ENCODE peak calls at places on chromosomes 6 and 20, in six cellular contexts. N, J, Q, F, Z and S are unnamed samples.

GRCh38 chr6:25248100-25248499 is 31.1 kb upstream of the CARMIL1 start:
- DNase-seq in J (no peak), N (no peak), F (peak), Q (no peak), Z (no peak), S (no peak)

GRCh38 chr6:31294056-31294455 is 22.2 kb upstream of the HLA-C start:
- DNase-seq in N (no peak), F (no peak), Z (no peak), Q (no peak), J (no peak), S (no peak)

GRCh38 chr6:27230758-27231111 is 16.8 kb upstream of the PRSS16 start:
- DNase-seq in Q (no peak), J (no peak), F (no peak), Z (no peak), N (no peak), S (no peak)

GRCh38 chr20:43832096-43832816 is 82.4 kb upstream of the TOX2 start:
- DNase-seq in F (no peak), Z (no peak), Q (no peak), N (no peak), J (no peak), S (no peak)

GRCh38 chr20:13800728-13801134 is 15.9 kb downstream of the NDUFAF5 start:
- DNase-seq in J (no peak), Z (no peak), N (no peak), Q (no peak), F (peak), S (no peak)

GRCh38 chr6:4359108-4359710 is 223.8 kb upstream of the ECI2 start:
- DNase-seq in Z (no peak), F (no peak), N (no peak), J (no peak), Q (no peak), S (no peak)

GRCh38 chr6:53464942-53465460 is 79.9 kb downstream of the GCLC start:
- DNase-seq in F (no peak), Q (no peak), Z (no peak), J (no peak), N (no peak), S (no peak)

GRCh38 chr6:138293996-138294395 is 75.7 kb upstream of the PBOV1 start:
- DNase-seq in Z (no peak), F (no peak), N (no peak), J (no peak), Q (no peak), S (no peak)

GRCh38 chr6:135008072-135008940 is 46.3 kb downstream of the HBS1L start:
- DNase-seq in N (no peak), Q (peak), F (peak), Z (peak), J (no peak), S (peak)

GRCh38 chr6:90516074-90516660 is 70.7 kb downstream of the MAP3K7 start:
- DNase-seq in N (no peak), Z (no peak), F (no peak), Q (no peak), J (no peak), S (no peak)

GRCh38 chr6:137630666-137631065 is 136.5 kb upstream of the OLIG3 start:
- DNase-seq in J (no peak), Q (no peak), Z (no peak), N (no peak), F (no peak), S (peak)

GRCh38 chr6:41155132-41155805 is 1.1 kb upstream of the TREML1 start:
- DNase-seq in N (no peak), F (no peak), Q (no peak), Z (no peak), J (no peak), S (no peak)

GRCh38 chr6:3887150-3887700 is 38.1 kb downstream of the FAM50B start:
- DNase-seq in J (no peak), Q (no peak), N (peak), F (no peak), Z (no peak), S (peak)

GRCh38 chr6:109079981-109080380 is 14.7 kb downstream of the SESN1 start:
- DNase-seq in J (no peak), F (no peak), N (no peak), Z (no peak), Q (no peak), S (no peak)

GRCh38 chr6:144353871-144354314 is 68.8 kb downstream of the UTRN start:
- DNase-seq in J (no peak), Q (peak), Z (peak), F (no peak), N (no peak), S (peak)

GRCh38 chr20:17505664-17506517 is 25.3 kb downstream of the BFSP1 start:
- DNase-seq in Q (no peak), Z (no peak), J (no peak), N (no peak), F (no peak), S (no peak)

GRCh38 chr6:101391772-101392560 is 1.5 kb upstream of the GRIK2 start:
- DNase-seq in N (no peak), J (no peak), Q (no peak), Z (no peak), F (no peak), S (no peak)

GRCh38 chr6:4017847-4018193 is 61.1 kb downstream of the FAM217A start:
- DNase-seq in Q (no peak), J (no peak), Z (peak), N (no peak), F (peak), S (peak)

GRCh38 chr6:20409427-20409971 is 7.8 kb downstream of the E2F3 start:
- DNase-seq in J (no peak), F (no peak), Z (peak), N (no peak), Q (peak), S (peak)

GRCh38 chr6:6599468-6599873 is 11.0 kb downstream of the LY86 start:
- DNase-seq in Z (no peak), Q (no peak), N (no peak), F (peak), J (no peak), S (no peak)

GRCh38 chr20:61510778-61511330 is 258.8 kb downstream of the CDH4 start:
- DNase-seq in J (no peak), F (no peak), Q (no peak), Z (no peak), N (no peak), S (no peak)

GRCh38 chr6:90194371-90194841 is 102.2 kb downstream of the BACH2 start:
- DNase-seq in Q (no peak), F (peak), Z (no peak), J (no peak), N (no peak), S (no peak)

GRCh38 chr6:3532296-3532916 is 75.6 kb upstream of the SLC22A23 start:
- DNase-seq in Q (no peak), N (no peak), F (peak), Z (no peak), J (no peak), S (no peak)

GRCh38 chr20:55472704-55473103 is 532.6 kb downstream of the CBLN4 start:
- DNase-seq in N (no peak), Z (no peak), Q (no peak), F (no peak), J (no peak), S (no peak)

GRCh38 chr20:54168961-54169862 is 4.6 kb downstream of the CYP24A1 start:
- DNase-seq in F (no peak), J (no peak), Q (no peak), Z (no peak), N (no peak), S (no peak)

GRCh38 chr6:89413006-89413400 is 930 bp upstream of the RRAGD start:
- DNase-seq in N (no peak), Z (no peak), F (no peak), J (no peak), Q (no peak), S (no peak)

GRCh38 chr6:6803180-6803978 is 214.9 kb downstream of the LY86 start:
- DNase-seq in J (no peak), Q (peak), F (no peak), Z (peak), N (peak), S (peak)

GRCh38 chr6:91337967-91338366 is 751.1 kb upstream of the MAP3K7 start:
- DNase-seq in J (no peak), N (no peak), Z (no peak), Q (no peak), F (no peak), S (no peak)

GRCh38 chr20:57849126-57849867 is 139.5 kb upstream of the PMEPA1 start:
- DNase-seq in Z (no peak), N (no peak), F (no peak), J (no peak), Q (no peak), S (no peak)

GRCh38 chr6:81634155-81634880 is 118.2 kb downstream of the TENT5A start:
- DNase-seq in N (no peak), F (no peak), Q (no peak), Z (no peak), J (no peak), S (no peak)

GRCh38 chr6:148700713-148701392 is 46.0 kb upstream of the UST start:
- DNase-seq in N (no peak), F (peak), Z (peak), J (no peak), Q (no peak), S (peak)

GRCh38 chr6:44498436-44498835 is 110.9 kb downstream of the CDC5L start:
- DNase-seq in F (no peak), Z (no peak), N (no peak), J (no peak), Q (no peak), S (no peak)

GRCh38 chr20:48205786-48206185 is 420.5 kb upstream of the SULF2 start:
- DNase-seq in Q (no peak), Z (no peak), F (no peak), J (no peak), N (no peak), S (no peak)

GRCh38 chr20:64133951-64134407 is 26.6 kb upstream of the NPBWR2 start:
- DNase-seq in Q (no peak), Z (no peak), J (no peak), N (no peak), F (peak), S (peak)

GRCh38 chr20:64129146-64129782 is 21.9 kb upstream of the NPBWR2 start:
- DNase-seq in F (peak), J (no peak), N (no peak), Z (no peak), Q (no peak), S (no peak)

GRCh38 chr20:64130876-64131275 is 23.5 kb upstream of the NPBWR2 start:
- DNase-seq in J (no peak), N (no peak), F (no peak), Z (no peak), Q (no peak), S (no peak)

GRCh38 chr20:64130271-64130670 is 22.9 kb upstream of the NPBWR2 start:
- DNase-seq in Q (no peak), N (no peak), Z (no peak), J (no peak), F (no peak), S (no peak)

GRCh38 chr20:64131406-64131805 is 24.0 kb upstream of the NPBWR2 start:
- DNase-seq in J (no peak), Z (no peak), F (peak), Q (no peak), N (peak), S (peak)
- TF ChIP-seq CTCF in J (no peak), Z (no peak), F (peak), Q (no peak), N (peak), S (no peak)

GRCh38 chr6:17985934-17986655 is 1.3 kb downstream of the KIF13A start:
- DNase-seq in N (no peak), Z (no peak), F (peak), Q (no peak), J (no peak), S (no peak)

GRCh38 chr6:17988422-17988944 is 1.0 kb upstream of the KIF13A start:
- DNase-seq in N (no peak), Q (no peak), Z (no peak), J (no peak), F (peak), S (no peak)

GRCh38 chr6:17984822-17985660 is 2.4 kb downstream of the KIF13A start:
- DNase-seq in J (no peak), Q (no peak), N (no peak), F (peak), Z (no peak), S (no peak)

GRCh38 chr6:17986656-17987575 is 519 bp downstream of the KIF13A start:
- DNase-seq in N (peak), Q (peak), F (peak), Z (peak), J (peak), S (peak)

GRCh38 chr6:17987576-17988421 is at the start of gene KIF13A:
- DNase-seq in Z (peak), F (peak), Q (peak), N (peak), J (peak), S (peak)
- TF ChIP-seq CTCF in Z (peak), F (no peak), Q (no peak), N (no peak), J (peak), S (peak)

DNA sequence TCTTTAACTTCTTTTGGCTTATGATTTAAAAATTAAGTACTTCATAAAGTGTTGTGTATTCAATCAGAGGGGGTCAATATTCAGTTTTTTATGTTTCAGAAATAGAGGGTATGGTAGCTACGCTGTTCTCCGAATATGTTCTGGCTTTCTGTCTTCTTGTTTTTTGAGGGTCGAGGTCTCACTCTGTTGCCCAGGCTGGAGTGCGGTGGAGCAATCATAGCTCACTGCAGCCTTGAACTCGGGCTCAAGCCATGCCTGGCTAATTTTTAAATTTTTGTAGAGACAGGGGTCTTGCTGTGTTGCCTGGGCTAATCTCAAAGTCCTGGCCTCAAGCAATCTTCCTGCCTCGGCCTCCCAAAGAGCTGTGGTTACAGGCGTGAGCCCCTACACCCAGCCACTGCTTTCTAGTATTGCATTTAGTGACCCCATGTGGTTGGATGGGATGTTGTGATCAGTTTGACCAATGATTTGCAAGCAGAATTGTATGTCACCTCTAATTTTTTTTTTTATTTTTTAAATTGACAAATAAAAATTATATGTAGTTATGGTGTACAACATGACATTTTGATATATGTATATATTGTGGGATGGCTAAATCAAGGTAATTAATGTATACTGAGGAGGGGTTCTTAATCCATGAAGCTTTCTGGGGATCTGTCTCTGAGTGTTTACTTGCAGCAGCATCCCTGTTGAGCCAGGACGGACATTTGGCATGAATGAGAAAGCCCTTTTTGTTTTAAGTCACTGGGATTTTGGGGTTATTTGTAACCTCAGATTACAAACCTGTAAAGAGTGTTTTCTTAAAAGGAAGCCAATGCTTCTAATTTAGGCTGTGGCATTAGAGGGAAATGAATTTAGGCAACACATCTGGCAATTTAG is 38.5 kb upstream of the DEK start:
- DNase-seq in F (no peak), N (no peak), Z (no peak), J (no peak), Q (no peak), S (peak)
- TF ChIP-seq CTCF in F (peak), N (no peak), Z (no peak), J (peak), Q (peak), S (no peak)

GRCh38 chr20:39390186-39390585 is 428.0 kb downstream of the DHX35 start:
- DNase-seq in Z (no peak), N (no peak), Q (no peak), J (no peak), F (no peak), S (no peak)
- TF ChIP-seq CTCF in Z (no peak), N (no peak), Q (no peak), J (no peak), F (no peak), S (no peak)

DNA sequence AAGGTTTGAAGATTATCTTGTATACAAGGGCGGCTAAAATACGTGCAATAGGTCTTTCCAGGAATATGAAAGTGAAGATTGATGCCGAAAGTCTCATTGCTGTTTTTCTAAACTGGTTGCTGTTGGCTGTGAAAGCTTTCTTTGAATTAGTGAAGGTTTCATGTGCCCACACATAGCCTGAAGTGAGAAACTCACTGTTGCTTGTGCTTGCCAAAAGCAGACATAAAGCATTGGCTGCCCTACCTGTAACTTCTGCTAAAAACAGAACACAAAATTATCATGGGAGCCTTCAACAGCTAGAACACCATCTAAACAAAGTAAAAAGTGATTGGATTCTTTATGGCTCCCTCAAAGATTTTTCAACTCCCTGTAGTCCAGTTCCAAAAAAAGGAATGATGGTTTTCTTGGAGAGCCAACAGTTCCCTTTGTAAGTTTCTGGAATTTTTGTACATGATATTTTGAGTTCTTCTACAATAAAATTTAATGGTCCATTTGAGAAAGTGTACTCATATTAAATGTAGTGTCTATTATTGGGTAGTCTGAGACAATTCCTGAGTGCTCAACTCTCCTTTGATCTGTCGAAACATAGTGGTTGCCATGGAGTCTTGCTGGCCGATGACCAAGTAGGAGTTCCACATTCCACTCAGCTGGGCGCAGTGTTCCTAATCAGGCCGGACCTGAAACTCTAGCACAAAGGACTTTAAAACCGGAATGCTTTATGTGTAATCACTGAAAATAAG is 68.5 kb downstream of the PLEKHG1 start:
- DNase-seq in N (peak), F (no peak), Z (no peak), Q (no peak), J (peak), S (peak)
- TF ChIP-seq CTCF in N (no peak), F (no peak), Z (no peak), Q (no peak), J (peak), S (no peak)

DNA sequence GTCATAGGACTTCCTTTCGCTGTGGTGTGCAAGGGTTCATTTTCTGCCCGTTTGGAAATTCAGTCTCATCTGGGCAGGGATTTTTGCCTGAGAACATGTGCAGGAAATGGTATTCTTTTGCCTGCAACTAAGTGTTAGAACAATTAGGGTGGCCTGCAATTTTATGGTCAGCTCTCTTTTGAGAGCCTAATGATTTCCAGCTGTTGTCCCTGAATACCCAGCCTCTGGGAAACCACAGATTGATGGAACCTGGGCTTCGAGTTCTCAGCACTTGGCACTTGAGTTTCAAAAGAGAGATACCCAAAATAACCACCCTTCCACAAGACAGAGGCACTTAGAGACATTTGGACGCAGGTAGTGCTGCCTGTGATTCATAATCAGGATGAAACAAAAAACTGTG is 217.2 kb upstream of the FOXA2 start:
- DNase-seq in N (no peak), J (no peak), F (no peak), Q (no peak), Z (no peak), S (no peak)
- TF ChIP-seq CTCF in N (no peak), J (no peak), F (no peak), Q (no peak), Z (no peak), S (no peak)

GRCh38 chr20:45456632-45457031 is 12.9 kb upstream of the WFDC2 start:
- DNase-seq in J (peak), F (no peak), N (peak), Z (peak), Q (no peak), S (peak)

GRCh38 chr20:45461225-45461624 is 8.3 kb upstream of the WFDC2 start:
- DNase-seq in J (no peak), Z (no peak), Q (no peak), F (no peak), N (no peak), S (no peak)

GRCh38 chr20:45462711-45463110 is 6.8 kb upstream of the WFDC2 start:
- DNase-seq in Q (no peak), N (no peak), J (no peak), F (no peak), Z (no peak), S (no peak)

GRCh38 chr20:45463113-45463512 is 6.4 kb upstream of the WFDC2 start:
- DNase-seq in Z (no peak), F (no peak), J (no peak), Q (no peak), N (no peak), S (no peak)

DNA sequence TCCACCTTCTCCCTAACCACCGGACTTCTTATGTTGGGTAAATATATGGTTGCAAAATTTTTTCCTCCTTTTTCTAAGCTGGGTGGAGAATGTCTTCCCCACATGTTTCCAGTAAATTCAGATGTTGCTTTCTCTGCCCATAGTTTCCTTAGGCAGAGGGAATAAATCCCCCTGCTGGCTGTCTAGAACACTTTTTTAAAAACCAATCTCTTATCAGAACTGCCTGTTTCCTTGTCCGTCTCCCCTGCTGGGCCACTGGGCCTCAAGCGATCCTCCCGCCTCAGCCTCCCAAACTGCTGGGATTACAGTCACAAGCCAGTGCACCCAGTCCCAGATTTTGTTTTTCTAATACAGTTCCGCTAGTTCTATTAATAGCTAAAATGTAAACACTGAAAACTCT is 9.9 kb upstream of the WFDC2 start:
- DNase-seq in N (peak), F (no peak), Q (no peak), J (no peak), Z (no peak), S (no peak)
- TF ChIP-seq CTCF in N (peak), F (peak), Q (peak), J (peak), Z (no peak), S (no peak)

GRCh38 chr6:57267586-57268293 is 45.6 kb upstream of the RAB23 start:
- DNase-seq in F (peak), J (peak), N (peak), Z (peak), Q (peak), S (peak)
- TF ChIP-seq CTCF in F (peak), J (peak), N (peak), Z (peak), Q (peak), S (peak)